ENCODE peak calls at places on chromosomes 3 and 15, in ten cellular contexts. I is A549, U is Karpas-422, G is AG09309, E is NCI-H460, P is nucleus accumbens, Y is PC-9, W is erythroblast, H is Ammon's horn, T is kidney. X is an unnamed sample.

GRCh38 chr3:39809181-39809994 is at the start of gene MYRIP:
- DNase-seq in H (peak), E (peak), G (no peak), Y (no peak), W (peak), T (peak), U (peak), I (no peak), P (peak), X (peak)

GRCh38 chr3:124261301-124261700 is 269.4 kb upstream of the ROPN1 start:
- DNase-seq in Y (no peak), T (no peak), W (no peak), I (no peak), H (no peak), U (no peak), G (no peak), E (no peak), P (no peak), X (no peak)

GRCh38 chr15:91660174-91660649 is 193.3 kb upstream of the SLCO3A1 start:
- DNase-seq in I (peak), E (no peak), U (no peak), Y (no peak), G (no peak), W (no peak), H (no peak), T (no peak), P (no peak), X (no peak)

GRCh38 chr15:97235285-97235985 is 725.1 kb upstream of the ARRDC4 start:
- DNase-seq in I (peak), G (no peak), H (peak), U (peak), W (peak), Y (no peak), P (no peak), E (peak), T (no peak), X (peak)

GRCh38 chr3:58581328-58582091 is 4.3 kb upstream of the FAM107A start:
- DNase-seq in U (no peak), P (no peak), E (no peak), T (no peak), Y (no peak), I (no peak), G (no peak), H (peak), W (no peak), X (no peak)

GRCh38 chr3:138914870-138915502 is 32.0 kb downstream of the FOXL2 start:
- DNase-seq in I (peak), U (peak), P (no peak), Y (peak), H (no peak), G (no peak), W (no peak), T (no peak), E (peak), X (peak)

GRCh38 chr3:111712294-111713180 is 117.4 kb upstream of the ZBED2 start:
- DNase-seq in P (no peak), I (no peak), T (peak), G (no peak), W (no peak), Y (no peak), H (no peak), E (no peak), U (peak), X (no peak)

GRCh38 chr3:126433496-126434263 is 39.0 kb downstream of the CFAP100 start:
- DNase-seq in U (no peak), Y (no peak), H (peak), T (peak), W (no peak), G (no peak), E (no peak), P (no peak), I (no peak), X (no peak)

GRCh38 chr15:101560722-101561583 is 71.4 kb upstream of the PCSK6 start:
- DNase-seq in H (no peak), G (no peak), Y (no peak), I (no peak), W (no peak), E (no peak), U (no peak), T (no peak), P (no peak), X (no peak)

GRCh38 chr3:71504250-71505036 is 79.1 kb downstream of the FOXP1 start:
- DNase-seq in H (no peak), P (no peak), I (peak), U (no peak), T (no peak), Y (peak), G (peak), E (no peak), W (peak), X (no peak)

GRCh38 chr3:61927332-61927731 is 366.0 kb downstream of the PTPRG start:
- DNase-seq in G (peak), H (peak), P (no peak), E (no peak), Y (no peak), T (no peak), U (no peak), I (no peak), W (no peak), X (peak)

GRCh38 chr3:163916596-163917560 is 1161.4 kb downstream of the SI start:
- DNase-seq in H (no peak), T (no peak), Y (no peak), G (no peak), I (peak), U (peak), W (no peak), E (peak), P (no peak), X (no peak)

GRCh38 chr15:89090791-89091666 is 2.8 kb downstream of the ABHD2 start:
- DNase-seq in I (peak), Y (peak), H (peak), P (peak), T (peak), G (peak), W (peak), U (peak), E (peak), X (peak)

GRCh38 chr15:71333839-71334238 is 218.6 kb downstream of the THSD4 start:
- DNase-seq in W (no peak), Y (no peak), T (no peak), U (no peak), G (peak), P (no peak), H (no peak), E (no peak), I (no peak), X (no peak)

GRCh38 chr3:45923755-45924154 is 19.5 kb upstream of the CXCR6 start:
- DNase-seq in U (no peak), G (no peak), Y (peak), P (no peak), H (no peak), I (no peak), E (no peak), T (no peak), W (peak), X (no peak)

GRCh38 chr15:94069834-94070233 is 161.5 kb upstream of the MCTP2 start:
- DNase-seq in T (no peak), G (no peak), I (no peak), Y (no peak), U (no peak), P (no peak), H (peak), W (no peak), E (no peak), X (no peak)

GRCh38 chr3:38620236-38620635 is 29.3 kb downstream of the SCN5A start:
- DNase-seq in H (no peak), E (no peak), U (no peak), Y (no peak), I (no peak), T (no peak), W (no peak), P (no peak), G (no peak), X (no peak)

GRCh38 chr3:194296832-194297666 is 54.1 kb downstream of the CPN2 start:
- DNase-seq in G (no peak), T (peak), U (no peak), Y (peak), P (no peak), E (no peak), I (no peak), W (no peak), H (no peak), X (no peak)

GRCh38 chr3:71487418-71487817 is 96.1 kb downstream of the FOXP1 start:
- DNase-seq in I (no peak), G (no peak), P (no peak), W (no peak), E (no peak), U (peak), T (no peak), H (no peak), Y (no peak), X (no peak)

GRCh38 chr3:112230033-112230432 is 64.0 kb downstream of the SLC9C1 start:
- DNase-seq in T (no peak), G (no peak), H (no peak), P (no peak), I (no peak), E (no peak), U (no peak), W (no peak), Y (no peak), X (no peak)